ENCODE peak calls at places on chromosomes 6 and 20, in nine cellular contexts. A is activated CD8-positive, alpha-beta memory T cell treated with anti-CD3 and anti-CD28 coated beads, Interleukin-2, amount 10 ng/mL, durations not matched to agents 7 days and 5 days; E is GOT3; O is stimulated activated CD8-positive, alpha-beta memory T cell treated with anti-CD3 and anti-CD28 coated beads, Interleukin-4, amount 100 ng/mL, for 24 hours; N is fibroblast of lung; Q is AG09319; L is A673; H is T1000; R is mesenteric fat pad. I is an unnamed sample.
A peak's percentile ranks its signal among the peaks of the same experiment; 100 is the strongest.

GRCh38 chr20:36541227-36542018 is at the start of gene MYL9:
- DNase-seq in H (peak; percentile 15), A (no peak), N (peak; percentile 80), R (peak; percentile 96), L (no peak), O (no peak), Q (peak; percentile 63), E (peak; percentile 34), I (peak; percentile 67)

GRCh38 chr6:131519670-131520436 is 53.2 kb upstream of the ARG1 start:
- DNase-seq in R (no peak), L (peak; percentile 85), E (no peak), A (peak; percentile 67), N (peak; percentile 51), O (no peak), H (no peak), Q (peak; percentile 14), I (no peak)

GRCh38 chr6:79269877-79270276 is 35.4 kb upstream of the HMGN3 start:
- DNase-seq in N (peak; percentile 77), R (no peak), L (no peak), A (no peak), H (peak; percentile 59), O (no peak), E (no peak), Q (peak; percentile 54), I (no peak)

GRCh38 chr6:624979-625378 is 31.9 kb downstream of the HUS1B start:
- DNase-seq in Q (peak; percentile 11), O (no peak), H (no peak), R (no peak), E (no peak), A (no peak), L (peak; percentile 3), N (peak; percentile 75), I (no peak)

GRCh38 chr20:10404023-10404628 is 29.9 kb downstream of the MKKS start:
- DNase-seq in H (no peak), L (no peak), A (no peak), E (no peak), N (no peak), O (no peak), Q (no peak), R (no peak), I (no peak)

GRCh38 chr6:38572186-38572813 is 67.4 kb downstream of the BTBD9 start:
- DNase-seq in R (no peak), H (no peak), N (no peak), E (no peak), O (no peak), Q (no peak), A (no peak), L (peak; percentile 17), I (no peak)

GRCh38 chr6:131755597-131755996 is 44.8 kb upstream of the CTAGE9 start:
- DNase-seq in N (peak; percentile 87), E (no peak), L (no peak), O (no peak), A (no peak), H (peak; percentile 7), Q (peak; percentile 63), R (no peak), I (no peak)

GRCh38 chr20:4748847-4749246 is 27.1 kb downstream of the PRND start:
- DNase-seq in R (no peak), N (no peak), Q (no peak), L (no peak), O (no peak), E (no peak), A (no peak), H (no peak), I (no peak)

GRCh38 chr6:155333414-155333813 is 19.1 kb upstream of the TFB1M start:
- DNase-seq in N (no peak), L (no peak), O (no peak), E (no peak), Q (no peak), A (no peak), H (no peak), R (no peak), I (no peak)

GRCh38 chr20:36629719-36630340 is 16.2 kb downstream of the SLA2 start:
- DNase-seq in H (no peak), L (no peak), R (no peak), O (no peak), E (no peak), A (peak; percentile 83), N (no peak), Q (no peak), I (peak; percentile 34)

GRCh38 chr6:15876406-15876805 is 213.6 kb upstream of the DTNBP1 start:
- DNase-seq in A (no peak), L (no peak), H (no peak), E (no peak), Q (no peak), R (no peak), N (peak; percentile 45), O (no peak), I (no peak)

GRCh38 chr20:43840382-43841070 is 74.1 kb upstream of the TOX2 start:
- DNase-seq in E (no peak), A (peak; percentile 82), H (no peak), Q (no peak), L (peak; percentile 67), O (peak; percentile 13), N (peak; percentile 44), R (no peak), I (peak; percentile 50)

GRCh38 chr20:45269754-45270270 is 15.4 kb upstream of the SLPI start:
- DNase-seq in E (no peak), N (no peak), Q (no peak), A (no peak), H (no peak), O (no peak), L (no peak), R (no peak), I (no peak)

GRCh38 chr20:13009682-13010406 is 1.1 kb downstream of the SPTLC3 start:
- DNase-seq in O (no peak), Q (peak; percentile 73), H (no peak), R (no peak), L (peak; percentile 36), E (peak; percentile 23), N (peak; percentile 99), A (no peak), I (peak; percentile 3)